ENCODE peak calls at places on chromosomes 5 and 9, in six cellular contexts. One of them, this sample, is unnamed.

GRCh38 chr9:22650145-22650544 is 203.5 kb downstream of the DMRTA1 start:
- DNase-seq in Calu3: no peak
- DNase-seq in PC-3: no peak
- DNase-seq in AG08396: no peak
- DNase-seq in IMR-90: no peak
- DNase-seq in ELF-1: no peak
- DNase-seq in this sample: no peak

GRCh38 chr5:95922798-95923197 is 38.9 kb downstream of the ELL2 start:
- DNase-seq in Calu3: no peak
- DNase-seq in PC-3: no peak
- DNase-seq in AG08396: no peak
- DNase-seq in IMR-90: no peak
- DNase-seq in ELF-1: no peak
- DNase-seq in this sample: no peak

GRCh38 chr9:110767559-110768063 is 99.0 kb downstream of the MUSK start:
- DNase-seq in Calu3: no peak
- DNase-seq in PC-3: no peak
- DNase-seq in AG08396: peak
- DNase-seq in IMR-90: peak
- DNase-seq in ELF-1: no peak
- DNase-seq in this sample: no peak

GRCh38 chr5:78621269-78621871 is 27.2 kb downstream of the LHFPL2 start:
- DNase-seq in Calu3: no peak
- DNase-seq in PC-3: no peak
- DNase-seq in AG08396: no peak
- DNase-seq in IMR-90: peak
- DNase-seq in ELF-1: no peak
- DNase-seq in this sample: no peak

GRCh38 chr9:94734054-94734754 is 7.7 kb downstream of the AOPEP start:
- DNase-seq in Calu3: no peak
- DNase-seq in PC-3: no peak
- DNase-seq in AG08396: no peak
- DNase-seq in IMR-90: no peak
- DNase-seq in ELF-1: no peak
- DNase-seq in this sample: no peak

GRCh38 chr9:22446950-22447606 is 454 bp downstream of the DMRTA1 start:
- DNase-seq in Calu3: peak
- DNase-seq in PC-3: peak
- DNase-seq in AG08396: peak
- DNase-seq in IMR-90: peak
- DNase-seq in ELF-1: peak
- DNase-seq in this sample: peak

GRCh38 chr5:610744-611730 is 1.1 kb upstream of the CEP72 start:
- DNase-seq in Calu3: no peak
- DNase-seq in PC-3: no peak
- DNase-seq in AG08396: no peak
- DNase-seq in IMR-90: no peak
- DNase-seq in ELF-1: peak
- DNase-seq in this sample: no peak

GRCh38 chr9:78103971-78104433 is 72.4 kb upstream of the GNAQ start:
- DNase-seq in Calu3: no peak
- DNase-seq in PC-3: no peak
- DNase-seq in AG08396: no peak
- DNase-seq in IMR-90: no peak
- DNase-seq in ELF-1: no peak
- DNase-seq in this sample: no peak

GRCh38 chr5:79746645-79747044 is 57.0 kb downstream of the CMYA5 start:
- DNase-seq in Calu3: no peak
- DNase-seq in PC-3: no peak
- DNase-seq in AG08396: no peak
- DNase-seq in IMR-90: no peak
- DNase-seq in ELF-1: no peak
- DNase-seq in this sample: no peak

GRCh38 chr9:134687556-134687955 is 46.0 kb downstream of the COL5A1 start:
- DNase-seq in Calu3: no peak
- DNase-seq in PC-3: no peak
- DNase-seq in AG08396: no peak
- DNase-seq in IMR-90: no peak
- DNase-seq in ELF-1: no peak
- DNase-seq in this sample: no peak

GRCh38 chr9:103942652-103943051 is 151.5 kb upstream of the SMC2 start:
- DNase-seq in Calu3: no peak
- DNase-seq in PC-3: no peak
- DNase-seq in AG08396: no peak
- DNase-seq in IMR-90: no peak
- DNase-seq in ELF-1: no peak
- DNase-seq in this sample: peak

GRCh38 chr5:135569755-135570452 is 8.9 kb downstream of the CXCL14 start:
- DNase-seq in Calu3: peak
- DNase-seq in PC-3: peak
- DNase-seq in AG08396: peak
- DNase-seq in IMR-90: peak
- DNase-seq in ELF-1: peak
- DNase-seq in this sample: no peak

GRCh38 chr9:107782381-107782780 is 292.8 kb upstream of the KLF4 start:
- DNase-seq in Calu3: no peak
- DNase-seq in PC-3: no peak
- DNase-seq in AG08396: peak
- DNase-seq in IMR-90: peak
- DNase-seq in ELF-1: no peak
- DNase-seq in this sample: no peak

GRCh38 chr9:82456621-82457020 is 468.0 kb downstream of the SPATA31D1 start:
- DNase-seq in Calu3: no peak
- DNase-seq in PC-3: peak
- DNase-seq in AG08396: peak
- DNase-seq in IMR-90: peak
- DNase-seq in ELF-1: no peak
- DNase-seq in this sample: no peak

GRCh38 chr9:121786998-121787422 is 135.6 kb downstream of the DAB2IP start:
- DNase-seq in Calu3: no peak
- DNase-seq in PC-3: no peak
- DNase-seq in AG08396: no peak
- DNase-seq in IMR-90: no peak
- DNase-seq in ELF-1: no peak
- DNase-seq in this sample: no peak

GRCh38 chr5:112216140-112216539 is 202.9 kb downstream of the EPB41L4A start:
- DNase-seq in Calu3: no peak
- DNase-seq in PC-3: no peak
- DNase-seq in AG08396: no peak
- DNase-seq in IMR-90: no peak
- DNase-seq in ELF-1: no peak
- DNase-seq in this sample: no peak

GRCh38 chr9:114803459-114803858 is 2.4 kb downstream of the TNFSF15 start:
- DNase-seq in Calu3: no peak
- DNase-seq in PC-3: no peak
- DNase-seq in AG08396: no peak
- DNase-seq in IMR-90: no peak
- DNase-seq in ELF-1: peak
- DNase-seq in this sample: no peak

GRCh38 chr5:129904102-129904666 is at the start of gene CHSY3:
- DNase-seq in Calu3: peak
- DNase-seq in PC-3: peak
- DNase-seq in AG08396: peak
- DNase-seq in IMR-90: peak
- DNase-seq in ELF-1: peak
- DNase-seq in this sample: no peak

GRCh38 chr9:107639426-107639825 is 149.9 kb upstream of the KLF4 start:
- DNase-seq in Calu3: no peak
- DNase-seq in PC-3: no peak
- DNase-seq in AG08396: no peak
- DNase-seq in IMR-90: no peak
- DNase-seq in ELF-1: no peak
- DNase-seq in this sample: peak

GRCh38 chr5:173857231-173857630 is 30.9 kb upstream of the CPEB4 start:
- DNase-seq in Calu3: no peak
- DNase-seq in PC-3: no peak
- DNase-seq in AG08396: no peak
- DNase-seq in IMR-90: no peak
- DNase-seq in ELF-1: no peak
- DNase-seq in this sample: no peak

GRCh38 chr9:316382-316965 is 101.8 kb downstream of the DOCK8 start:
- DNase-seq in Calu3: no peak
- DNase-seq in PC-3: peak
- DNase-seq in AG08396: no peak
- DNase-seq in IMR-90: no peak
- DNase-seq in ELF-1: no peak
- DNase-seq in this sample: no peak

GRCh38 chr5:56259002-56259511 is 25.9 kb upstream of the ANKRD55 start:
- DNase-seq in Calu3: no peak
- DNase-seq in PC-3: peak
- DNase-seq in AG08396: peak
- DNase-seq in IMR-90: peak
- DNase-seq in ELF-1: no peak
- DNase-seq in this sample: no peak

GRCh38 chr5:94196959-94197358 is 421.4 kb downstream of the KIAA0825 start:
- DNase-seq in Calu3: no peak
- DNase-seq in PC-3: no peak
- DNase-seq in AG08396: no peak
- DNase-seq in IMR-90: no peak
- DNase-seq in ELF-1: no peak
- DNase-seq in this sample: no peak